ENCODE peak calls at places on chromosomes 11 and 22, in eight cellular contexts. C, M, P, O, W, E, D and H are unnamed samples.

GRCh38 chr11:134571301-134571700 is 159.3 kb upstream of the B3GAT1 start:
- DNase-seq in P (no peak), E (no peak), O (no peak), M (no peak), C (no peak), D (no peak), W (no peak), H (no peak)

GRCh38 chr11:102269927-102270326 is 47.4 kb upstream of the BIRC3 start:
- DNase-seq in O (no peak), M (no peak), P (no peak), C (no peak), E (no peak), W (no peak), D (no peak), H (no peak)

GRCh38 chr22:44406581-44407403 is 91.2 kb downstream of the RTL6 start:
- DNase-seq in D (no peak), O (no peak), P (no peak), C (no peak), W (no peak), M (no peak), E (no peak), H (peak; percentile 12)

GRCh38 chr11:15926071-15926470 is 430.3 kb downstream of the SOX6 start:
- DNase-seq in E (no peak), D (no peak), W (no peak), M (no peak), O (no peak), P (no peak), C (no peak), H (no peak)

GRCh38 chr11:45993438-45994064 is 71.1 kb downstream of the LARGE2 start:
- DNase-seq in D (no peak), O (peak; percentile 66), W (peak; percentile 35), E (no peak), M (no peak), C (peak; percentile 21), P (peak; percentile 16), H (no peak)

GRCh38 chr11:3180869-3181268 is 15.8 kb upstream of the OSBPL5 start:
- DNase-seq in O (peak; percentile 23), P (no peak), W (no peak), D (no peak), E (peak; percentile 9), M (no peak), C (no peak), H (peak; percentile 9)

GRCh38 chr22:33757443-33758124 is 162.7 kb downstream of the LARGE1 start:
- DNase-seq in M (no peak), C (no peak), D (peak; percentile 64), E (peak; percentile 66), O (no peak), W (peak; percentile 7), P (no peak), H (no peak)

GRCh38 chr22:37226087-37226486 is 13.8 kb upstream of the SSTR3 start:
- DNase-seq in W (no peak), M (no peak), C (no peak), E (no peak), P (no peak), O (no peak), D (no peak), H (no peak)

GRCh38 chr11:17716807-17717206 is 2.6 kb upstream of the MYOD1 start:
- DNase-seq in M (no peak), D (no peak), W (no peak), P (no peak), C (no peak), O (no peak), E (no peak), H (no peak)

GRCh38 chr11:17714870-17715269 is 4.5 kb upstream of the MYOD1 start:
- DNase-seq in M (no peak), E (no peak), W (no peak), O (no peak), D (no peak), P (no peak), C (no peak), H (no peak)

GRCh38 chr11:17711836-17712235 is 7.5 kb upstream of the MYOD1 start:
- DNase-seq in W (no peak), D (no peak), E (no peak), P (no peak), M (no peak), C (no peak), O (no peak), H (no peak)

GRCh38 chr11:17714356-17714854 is 5.0 kb upstream of the MYOD1 start:
- DNase-seq in W (no peak), M (no peak), E (no peak), O (no peak), P (peak; percentile 82), C (no peak), D (no peak), H (no peak)

GRCh38 chr11:17713851-17714250 is 5.5 kb upstream of the MYOD1 start:
- DNase-seq in P (no peak), O (no peak), D (no peak), E (no peak), C (no peak), M (no peak), W (no peak), H (no peak)
- H3K27me3 ChIP-seq in P (peaks cover 3% of the 10 kb centered on the region), O (peaks cover 56% of the 10 kb centered on the region), D (peaks cover 93% of the 10 kb centered on the region), E (peaks cover 3% of the 10 kb centered on the region), C (peaks cover 3% of the 10 kb centered on the region), M (peaks cover 49% of the 10 kb centered on the region), W (no peaks in the 10 kb centered on the region), H (peaks cover 91% of the 10 kb centered on the region)

GRCh38 chr22:35043251-35043931 is 22.6 kb upstream of the ISX start:
- DNase-seq in M (no peak), W (no peak), D (no peak), P (no peak), C (no peak), E (no peak), O (no peak), H (no peak)
- TF ChIP-seq CTCF in M (no peak), W (no peak), D (peak; percentile 7), P (no peak), C (peak; percentile 42), E (no peak), O (no peak), H (no peak)

GRCh38 chr11:1975185-1975584 is 22.5 kb downstream of the H19 start:
- DNase-seq in O (no peak), C (no peak), D (no peak), E (no peak), P (no peak), W (no peak), M (no peak), H (no peak)
- H3K27ac ChIP-seq in O (no peak overlapping the region), C (no peak overlapping the region), D (no peak overlapping the region), E (no peak overlapping the region), P (no peak overlapping the region), W (no peak overlapping the region), M (no peak overlapping the region), H (no peak overlapping the region)

GRCh38 chr11:65311197-65311631 is 3.5 kb upstream of the CDC42EP2 start:
- DNase-seq in M (no peak), C (no peak), P (no peak), D (peak; percentile 69), O (no peak), E (no peak), W (no peak), H (peak; percentile 80)
- H3K27me3 ChIP-seq in M (no peaks in the 10 kb centered on the region), C (no peaks in the 10 kb centered on the region), P (no peaks in the 10 kb centered on the region), D (peaks cover 30% of the 10 kb centered on the region), O (no peaks in the 10 kb centered on the region), E (no peaks in the 10 kb centered on the region), W (no peaks in the 10 kb centered on the region), H (peaks cover 9% of the 10 kb centered on the region)

GRCh38 chr22:40221055-40221414 is 43.3 kb downstream of the TNRC6B start:
- DNase-seq in E (no peak), W (no peak), O (no peak), C (no peak), P (no peak), D (no peak), M (no peak), H (no peak)
- TF ChIP-seq CTCF in E (no peak), W (no peak), O (no peak), C (no peak), P (no peak), D (no peak), M (no peak), H (no peak)

GRCh38 chr11:9953994-9954626 is 290.2 kb downstream of the SWAP70 start:
- DNase-seq in M (no peak), C (no peak), O (no peak), P (no peak), D (no peak), E (no peak), W (no peak), H (no peak)
- H3K27ac ChIP-seq in M (no peak overlapping the region), C (no peak overlapping the region), O (no peak overlapping the region), P (no peak overlapping the region), D (no peak overlapping the region), E (no peak overlapping the region), W (no peak overlapping the region), H (no peak overlapping the region)

DNA sequence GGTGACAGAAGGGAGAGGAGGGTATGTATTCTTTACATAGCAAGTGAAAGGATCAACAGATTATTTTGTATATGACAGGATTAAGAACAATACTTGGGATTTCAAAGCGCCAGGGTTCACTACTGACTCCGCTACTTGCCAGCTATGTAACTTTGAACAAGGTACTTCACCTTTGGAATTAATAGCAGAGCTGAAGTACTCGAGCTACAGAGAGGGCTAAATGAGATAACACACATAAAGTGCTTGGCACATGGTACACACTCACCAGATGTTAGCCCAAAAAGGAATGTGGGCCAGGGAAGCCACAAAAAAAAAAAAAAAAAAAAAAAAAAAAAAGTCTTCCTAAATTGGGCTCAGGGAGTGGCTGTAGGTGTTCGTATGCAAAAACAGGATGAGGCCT is 408.4 kb downstream of the BUD13 start:
- DNase-seq in M (no peak), O (no peak), D (no peak), E (no peak), C (no peak), W (no peak), P (no peak), H (no peak)
- H3K27me3 ChIP-seq in M (peaks cover 3% of the 10 kb centered on the region), O (no peaks in the 10 kb centered on the region), D (no peaks in the 10 kb centered on the region), E (no peaks in the 10 kb centered on the region), C (no peaks in the 10 kb centered on the region), W (no peaks in the 10 kb centered on the region), P (peaks cover 16% of the 10 kb centered on the region), H (peaks cover 9% of the 10 kb centered on the region)

GRCh38 chr22:21593406-21594232 is 26.1 kb downstream of the UBE2L3 start:
- DNase-seq in C (peak; percentile 40), P (no peak), W (no peak), D (peak; percentile 56), M (no peak), E (no peak), O (no peak), H (no peak)
- TF ChIP-seq CTCF in C (peak; percentile 12), P (no peak), W (no peak), D (peak; percentile 57), M (peak; percentile 25), E (no peak), O (no peak), H (no peak)